ENCODE peak calls at places on chromosome X, in eight cellular contexts. J is kidney tubule cell, X is lower leg skin, A is caudate nucleus, M is NCI-H510A treated with DMSO at 0.1 percent for 48 hours, Z is Caki2, T is HFF-Myc, D is esophagus squamous epithelium. W is an unnamed sample.

GRCh38 chrX:130120321-130120731 is 10.0 kb upstream of the ELF4 start:
- DNase-seq in Z (peak; percentile 19), X (no peak), M (no peak), J (no peak), T (no peak), D (no peak), A (no peak), W (no peak)

GRCh38 chrX:120269379-120270035 is 18.9 kb downstream of the ZBTB33 start:
- DNase-seq in X (no peak), M (no peak), J (no peak), A (no peak), Z (no peak), D (no peak), T (no peak), W (no peak)

GRCh38 chrX:72255445-72255844 is 16.6 kb upstream of the ERCC6L start:
- DNase-seq in A (peak; percentile 7), J (peak; percentile 33), Z (no peak), T (no peak), M (peak; percentile 58), X (no peak), D (no peak), W (no peak)

GRCh38 chrX:68443155-68443868 is 10.0 kb upstream of the OPHN1 start:
- DNase-seq in X (no peak), T (no peak), A (no peak), J (peak; percentile 68), D (no peak), Z (no peak), M (no peak), W (no peak)

GRCh38 chrX:111005151-111005550 is 90.8 kb upstream of the PAK3 start:
- DNase-seq in J (no peak), X (no peak), T (no peak), M (no peak), D (no peak), Z (no peak), A (no peak), W (no peak)

GRCh38 chrX:10619311-10620015 is 922 bp downstream of the MID1 start:
- DNase-seq in J (no peak), Z (no peak), T (no peak), D (no peak), A (no peak), M (no peak), X (no peak), W (no peak)

GRCh38 chrX:24259544-24260240 is 54.2 kb downstream of the SUPT20HL2 start:
- DNase-seq in M (peak; percentile 38), T (no peak), X (peak; percentile 45), Z (peak; percentile 53), D (no peak), J (peak; percentile 80), A (no peak), W (peak; percentile 35)

GRCh38 chrX:40012800-40013682 is 84.7 kb downstream of the BCOR start:
- DNase-seq in T (no peak), X (peak; percentile 92), D (no peak), Z (peak; percentile 63), M (peak; percentile 81), A (no peak), J (peak; percentile 47), W (no peak)

GRCh38 chrX:153770606-153771175 is 6.6 kb downstream of the PLXNB3 start:
- DNase-seq in Z (no peak), A (no peak), X (no peak), T (no peak), D (no peak), J (no peak), M (no peak), W (no peak)

GRCh38 chrX:78375894-78376293 is 48.5 kb upstream of the CYSLTR1 start:
- DNase-seq in T (no peak), X (no peak), M (no peak), D (no peak), Z (peak; percentile 27), J (peak; percentile 4), A (no peak), W (no peak)

GRCh38 chrX:1462596-1463251 is 10.0 kb upstream of the ASMTL start:
- DNase-seq in M (no peak), D (no peak), A (no peak), T (no peak), X (peak; percentile 70), J (peak; percentile 33), Z (peak; percentile 52), W (no peak)

GRCh38 chrX:131802836-131803626 is 220.1 kb upstream of the STK26 start:
- DNase-seq in A (peak; percentile 64), M (no peak), Z (no peak), X (peak; percentile 89), J (peak; percentile 63), D (peak; percentile 18), T (no peak), W (no peak)

GRCh38 chrX:69010339-69010738 is 154.9 kb downstream of the PJA1 start:
- DNase-seq in J (no peak), Z (no peak), D (no peak), M (no peak), A (no peak), X (peak; percentile 40), T (no peak), W (no peak)

GRCh38 chrX:134880866-134881265 is 109.9 kb upstream of the SMIM10 start:
- DNase-seq in A (no peak), J (no peak), M (no peak), T (no peak), Z (no peak), D (no peak), X (no peak), W (peak; percentile 12)

GRCh38 chrX:103710609-103711008 is at the start of gene TMEM31:
- DNase-seq in X (no peak), T (no peak), Z (no peak), J (no peak), A (no peak), D (no peak), M (no peak), W (no peak)

GRCh38 chrX:51257490-51257889 is 75.1 kb upstream of the NUDT10 start:
- DNase-seq in T (no peak), M (no peak), Z (no peak), A (no peak), J (no peak), D (no peak), X (no peak), W (no peak)

GRCh38 chrX:93422693-93423092 is 250.7 kb downstream of the NAP1L3 start:
- DNase-seq in J (peak; percentile 42), X (no peak), D (no peak), A (no peak), M (peak; percentile 39), Z (peak; percentile 18), T (no peak), W (no peak)

GRCh38 chrX:149151805-149152757 is 353.0 kb downstream of the IDS start:
- DNase-seq in A (no peak), X (no peak), M (no peak), T (no peak), Z (no peak), J (peak; percentile 13), D (no peak), W (peak; percentile 21)

GRCh38 chrX:10021461-10022272 is 54.5 kb downstream of the CLDN34 start:
- DNase-seq in T (no peak), D (no peak), Z (peak; percentile 72), M (no peak), J (peak; percentile 36), X (peak; percentile 63), A (no peak), W (no peak)

GRCh38 chrX:25810202-25810601 is 327.9 kb upstream of the MAGEB18 start:
- DNase-seq in X (no peak), M (no peak), J (peak; percentile 22), A (no peak), T (no peak), D (no peak), Z (peak; percentile 2), W (no peak)

GRCh38 chrX:103446665-103447302 is 70.4 kb downstream of the BEX3 start:
- DNase-seq in A (no peak), Z (peak; percentile 33), D (no peak), X (no peak), M (no peak), J (peak; percentile 52), T (no peak), W (no peak)

GRCh38 chrX:67555578-67556203 is 11.9 kb downstream of the AR start:
- DNase-seq in M (no peak), X (peak; percentile 87), T (no peak), A (no peak), Z (no peak), D (no peak), J (peak; percentile 62), W (no peak)

GRCh38 chrX:83934220-83934619 is 73.3 kb downstream of the CYLC1 start:
- DNase-seq in Z (no peak), J (no peak), A (no peak), X (no peak), M (no peak), T (no peak), D (no peak), W (no peak)

GRCh38 chrX:70535198-70535597 is 90.6 kb downstream of the DLG3 start:
- DNase-seq in J (no peak), X (no peak), Z (no peak), D (no peak), M (no peak), A (no peak), T (no peak), W (no peak)

GRCh38 chrX:132612990-132613564 is 124.2 kb upstream of the MBNL3 start:
- DNase-seq in A (no peak), X (no peak), M (peak; percentile 51), T (no peak), J (peak; percentile 38), Z (no peak), D (no peak), W (no peak)

GRCh38 chrX:23394421-23394820 is 59.8 kb downstream of the PTCHD1 start:
- DNase-seq in A (no peak), X (no peak), T (no peak), Z (no peak), J (peak; percentile 25), M (no peak), D (no peak), W (no peak)

GRCh38 chrX:69153060-69153730 is 12.1 kb downstream of the PJA1 start:
- DNase-seq in Z (no peak), X (peak; percentile 79), M (no peak), A (peak; percentile 62), D (no peak), T (no peak), J (no peak), W (no peak)